ENCODE peak calls at places on chromosomes 11 and 22, in six cellular contexts. I is mesendoderm, K is IMR-90, R is neuronal stem cell, W is mesenchymal stem cell, M is H1. T is an unnamed sample.

GRCh38 chr11:18027475-18027874 is 14.6 kb upstream of the SERGEF start:
- DNase-seq in I (no peak), K (no peak), R (no peak), W (no peak), M (no peak), T (no peak)

GRCh38 chr22:23698094-23698493 is 7.3 kb downstream of the RGL4 start:
- DNase-seq in I (peak; percentile 50), K (no peak), R (no peak), W (no peak), M (no peak), T (no peak)

GRCh38 chr11:74403607-74404006 is 5.4 kb upstream of the PGM2L1 start:
- DNase-seq in I (no peak), K (no peak), R (no peak), W (no peak), M (no peak), T (no peak)

GRCh38 chr11:32173435-32173834 is 82.6 kb downstream of the RCN1 start:
- DNase-seq in I (peak; percentile 71), K (peak; percentile 68), R (peak; percentile 62), W (peak; percentile 60), M (peak; percentile 29), T (peak; percentile 74)

GRCh38 chr11:113992459-113993105 is 17.7 kb downstream of the HTR3A start:
- DNase-seq in I (peak; percentile 31), K (no peak), R (peak; percentile 48), W (no peak), M (no peak), T (no peak)

GRCh38 chr11:36492724-36493304 is 17.3 kb downstream of the TRAF6 start:
- DNase-seq in I (peak; percentile 54), K (peak; percentile 63), R (peak; percentile 48), W (peak; percentile 67), M (no peak), T (peak; percentile 65)

GRCh38 chr22:29344137-29344536 is 28.6 kb upstream of the RASL10A start:
- DNase-seq in I (peak; percentile 37), K (peak; percentile 79), R (no peak), W (peak; percentile 69), M (no peak), T (peak; percentile 99)

GRCh38 chr11:44380009-44380313 is 70.0 kb upstream of the ALX4 start:
- DNase-seq in I (no peak), K (no peak), R (no peak), W (no peak), M (no peak), T (no peak)

GRCh38 chr11:46977038-46977818 is 40.7 kb downstream of the CSTPP1 start:
- DNase-seq in I (peak; percentile 81), K (no peak), R (peak; percentile 44), W (peak; percentile 42), M (peak; percentile 23), T (peak; percentile 48)

GRCh38 chr11:57491371-57492061 is 24.0 kb downstream of the SLC43A1 start:
- DNase-seq in I (peak; percentile 75), K (no peak), R (peak; percentile 43), W (no peak), M (no peak), T (no peak)

GRCh38 chr11:61883327-61883726 is 8.0 kb downstream of the FADS3 start:
- DNase-seq in I (no peak), K (no peak), R (no peak), W (no peak), M (no peak), T (no peak)

GRCh38 chr11:86237267-86237804 is 7.2 kb upstream of the EED start:
- DNase-seq in I (no peak), K (no peak), R (no peak), W (no peak), M (no peak), T (peak; percentile 48)

GRCh38 chr11:35144103-35144741 is 5.3 kb downstream of the CD44 start:
- DNase-seq in I (no peak), K (peak; percentile 84), R (no peak), W (peak; percentile 74), M (no peak), T (peak; percentile 26)

GRCh38 chr11:17771841-17772401 is 37.3 kb downstream of the KCNC1 start:
- DNase-seq in I (no peak), K (no peak), R (no peak), W (no peak), M (no peak), T (no peak)

GRCh38 chr11:69799582-69799981 is 19.6 kb downstream of the FGF3 start:
- DNase-seq in I (peak; percentile 88), K (peak; percentile 7), R (no peak), W (peak; percentile 36), M (no peak), T (peak; percentile 52)

GRCh38 chr11:70176940-70177689 is 26.0 kb upstream of the FADD start:
- DNase-seq in I (peak; percentile 75), K (no peak), R (no peak), W (peak; percentile 25), M (peak; percentile 27), T (peak; percentile 18)

GRCh38 chr22:20783844-20784723 is 10.2 kb downstream of the SERPIND1 start:
- DNase-seq in I (peak; percentile 83), K (peak; percentile 74), R (peak; percentile 35), W (peak; percentile 78), M (no peak), T (peak; percentile 46)

GRCh38 chr11:120334894-120335462 is 1.2 kb upstream of the ARHGEF12 start:
- DNase-seq in I (peak; percentile 75), K (peak; percentile 94), R (peak; percentile 66), W (peak; percentile 97), M (no peak), T (peak; percentile 64)

GRCh38 chr11:45751430-45751829 is 53.5 kb upstream of the SLC35C1 start:
- DNase-seq in I (peak; percentile 88), K (no peak), R (peak; percentile 73), W (no peak), M (no peak), T (no peak)
- H3K18ac ChIP-seq in I (no peak overlapping the region), K (no peak overlapping the region), R (no peak overlapping the region), W (no peak overlapping the region), M (no peak overlapping the region), T (no peak overlapping the region)

DNA sequence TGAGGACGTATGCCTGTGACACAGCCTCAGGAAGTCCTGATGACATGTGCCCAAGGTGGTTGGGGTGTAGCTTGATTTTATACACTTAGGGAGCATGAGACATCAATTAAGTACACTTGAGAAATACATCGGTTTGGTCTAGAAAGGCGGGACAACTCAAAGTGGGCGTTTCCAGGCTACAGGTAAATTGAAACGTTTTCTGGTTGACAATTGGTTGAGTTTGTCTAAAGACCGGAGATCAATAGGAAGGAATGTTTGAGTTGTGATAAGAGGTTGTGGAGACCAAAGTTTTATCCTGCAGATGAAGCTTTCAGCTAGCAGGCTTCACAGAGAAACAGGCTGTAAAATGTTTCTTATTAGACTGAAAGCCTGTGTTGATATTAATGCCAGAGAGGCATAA is 6.8 kb downstream of the APOL3 start:
- DNase-seq in I (no peak), K (no peak), R (no peak), W (no peak), M (no peak), T (no peak)
- H3K4me1 ChIP-seq in I (peaks cover 2% of the 10 kb centered on the region), K (peaks cover 13% of the 10 kb centered on the region), R (peaks cover 13% of the 10 kb centered on the region), W (peaks cover 5% of the 10 kb centered on the region), M (peaks cover 10% of the 10 kb centered on the region), T (peaks cover 4% of the 10 kb centered on the region)

DNA sequence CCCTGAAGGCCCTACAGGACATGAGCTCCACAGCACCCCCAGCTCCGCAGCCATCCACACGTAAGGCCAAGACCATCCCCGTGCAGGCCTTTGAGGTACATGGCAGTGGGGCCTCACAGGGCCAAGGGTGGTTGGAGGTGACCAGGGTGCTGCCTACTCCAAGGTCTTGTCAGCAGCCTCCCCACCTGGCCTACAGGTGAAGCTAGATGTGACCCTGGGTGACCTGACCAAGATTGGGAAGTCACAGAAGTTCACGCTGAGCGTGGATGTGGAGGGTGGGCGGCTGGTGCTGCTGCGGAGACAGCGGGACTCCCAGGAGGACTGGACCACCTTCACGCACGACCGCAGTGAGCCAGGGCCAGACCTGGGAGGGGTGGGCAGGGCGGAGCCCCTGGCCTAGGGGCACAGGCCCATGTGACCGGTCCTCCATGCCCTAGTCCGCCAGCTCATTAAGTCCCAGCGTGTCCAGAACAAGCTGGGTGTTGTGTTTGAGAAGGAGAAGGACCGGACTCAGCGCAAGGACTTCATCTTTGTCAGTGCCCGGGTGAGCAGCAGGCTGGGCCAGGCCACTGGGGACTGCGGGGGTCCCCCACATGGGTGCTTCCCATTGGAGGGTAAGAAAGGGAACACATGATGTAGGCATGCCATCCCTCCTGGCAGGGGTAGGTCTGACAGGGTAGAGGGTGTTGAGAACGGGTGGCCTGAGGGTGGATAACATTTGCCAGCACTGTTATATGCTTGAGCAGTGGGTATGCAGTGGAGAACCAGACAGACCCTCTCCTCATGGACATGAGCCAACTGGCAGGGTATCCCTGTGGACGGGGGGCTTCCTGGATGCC is 5.6 kb downstream of the INPPL1 start:
- DNase-seq in I (no peak), K (no peak), R (no peak), W (no peak), M (no peak), T (no peak)
- H3K36me3 ChIP-seq in I (peaks cover 34% of the 10 kb centered on the region), K (peaks cover 81% of the 10 kb centered on the region), R (peaks cover 63% of the 10 kb centered on the region), W (peaks cover 87% of the 10 kb centered on the region), M (peaks cover 52% of the 10 kb centered on the region), T (peaks cover 87% of the 10 kb centered on the region)

DNA sequence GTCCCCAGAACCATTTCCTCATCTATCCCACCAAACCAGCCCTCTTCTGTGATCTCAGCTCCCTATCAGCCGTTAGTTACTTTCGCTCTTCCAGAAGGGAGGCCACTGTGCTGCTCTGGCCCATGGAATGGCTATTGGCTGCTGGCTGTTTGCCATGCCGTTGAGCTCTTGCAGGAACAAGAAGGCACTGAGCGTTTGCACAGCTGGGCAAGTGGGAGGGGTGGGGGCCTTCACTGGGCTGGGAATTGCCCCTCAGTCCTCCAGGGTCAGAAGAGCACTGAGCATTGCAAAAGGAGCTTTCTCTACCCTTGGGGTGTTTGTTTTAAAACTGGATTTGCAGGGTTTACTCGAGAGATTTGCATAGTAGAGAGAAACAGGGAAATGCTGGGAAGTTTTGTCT is 129.0 kb upstream of the PARVA start:
- DNase-seq in I (no peak), K (peak; percentile 57), R (no peak), W (peak; percentile 64), M (no peak), T (peak; percentile 43)
- H3K18ac ChIP-seq in I (no peak overlapping the region), K (no peak overlapping the region), R (no peak overlapping the region), W (no peak overlapping the region), M (peak overlapping the region; percentile 5), T (no peak overlapping the region)

GRCh38 chr11:27563201-27563600 is 56.6 kb upstream of the LIN7C start:
- DNase-seq in I (no peak), K (peak; percentile 78), R (no peak), W (peak; percentile 62), M (no peak), T (no peak)
- H3K4me1 ChIP-seq in I (no peaks in the 10 kb centered on the region), K (peaks cover 2% of the 10 kb centered on the region), R (no peaks in the 10 kb centered on the region), W (no peaks in the 10 kb centered on the region), M (no peaks in the 10 kb centered on the region), T (no peaks in the 10 kb centered on the region)